ENCODE peak calls at places on chromosomes 13 and 19, in seven cellular contexts. W is HepG2, P is H1, M is SK-N-SH, E is GM12891, I is K562, L is GM12892. Q is an unnamed sample.

GRCh38 chr19:17086811-17087210 is 11.2 kb downstream of the MYO9B start:
- DNase-seq in E (no peak), W (no peak), L (no peak), I (no peak), M (no peak), P (no peak), Q (no peak)

GRCh38 chr13:97495678-97496077 is 61.7 kb downstream of the RAP2A start:
- DNase-seq in E (no peak), I (peak; percentile 1), W (peak; percentile 45), P (no peak), L (no peak), M (no peak), Q (no peak)

GRCh38 chr19:50358483-50359431 is 6.7 kb downstream of the NAPSA start:
- DNase-seq in L (peak; percentile 77), E (peak; percentile 73), W (no peak), M (peak; percentile 89), I (peak; percentile 92), P (no peak), Q (peak; percentile 48)

GRCh38 chr19:17436094-17436873 is 12.2 kb downstream of the TMEM221 start:
- DNase-seq in I (no peak), M (no peak), W (no peak), P (no peak), E (no peak), L (no peak), Q (no peak)

GRCh38 chr19:58355215-58355796 is 2.0 kb upstream of the A1BG start:
- DNase-seq in W (no peak), M (no peak), I (no peak), L (no peak), E (no peak), P (no peak), Q (no peak)

GRCh38 chr19:4371209-4371897 is 28.0 kb downstream of the MPND start:
- DNase-seq in L (no peak), I (no peak), P (no peak), E (no peak), M (no peak), W (no peak), Q (no peak)

GRCh38 chr13:71759506-71760225 is 107.3 kb downstream of the DACH1 start:
- DNase-seq in P (peak; percentile 53), I (no peak), E (no peak), M (no peak), L (no peak), W (peak; percentile 10), Q (no peak)

GRCh38 chr19:13839938-13840750 is 36.8 kb upstream of the NANOS3 start:
- DNase-seq in E (no peak), L (no peak), P (no peak), I (no peak), W (no peak), M (no peak), Q (no peak)

GRCh38 chr19:50607874-50608785 is 31.6 kb downstream of the SYT3 start:
- DNase-seq in M (peak; percentile 92), I (peak; percentile 99), P (peak; percentile 97), L (peak; percentile 62), W (peak; percentile 31), E (peak; percentile 71), Q (peak; percentile 15)

GRCh38 chr13:71149498-71150363 is 717.3 kb downstream of the DACH1 start:
- DNase-seq in L (no peak), W (no peak), E (no peak), I (no peak), M (no peak), P (no peak), Q (no peak)

GRCh38 chr19:2097330-2098327 is 914 bp downstream of the IZUMO4 start:
- DNase-seq in I (peak; percentile 15), P (no peak), M (no peak), L (peak; percentile 62), E (no peak), W (no peak), Q (no peak)

GRCh38 chr19:18650468-18651001 is 13.7 kb downstream of the KLHL26 start:
- DNase-seq in P (no peak), M (no peak), L (no peak), E (no peak), W (no peak), I (peak; percentile 27), Q (no peak)

GRCh38 chr13:91046715-91047327 is 300.7 kb upstream of the MIR17HG start:
- DNase-seq in I (no peak), P (no peak), L (no peak), W (no peak), M (no peak), E (no peak), Q (no peak)

GRCh38 chr13:65830411-65831172 is 1399.5 kb downstream of the PCDH9 start:
- DNase-seq in M (no peak), I (no peak), P (no peak), L (no peak), W (no peak), E (no peak), Q (no peak)

GRCh38 chr13:65834897-65835296 is 1395.2 kb downstream of the PCDH9 start:
- DNase-seq in E (no peak), W (no peak), I (no peak), M (no peak), L (no peak), P (no peak), Q (no peak)

GRCh38 chr13:65841156-65841555 is 1389.0 kb downstream of the PCDH9 start:
- DNase-seq in M (no peak), E (no peak), L (no peak), I (no peak), P (no peak), W (no peak), Q (no peak)

GRCh38 chr13:65836066-65836465 is 1394.1 kb downstream of the PCDH9 start:
- DNase-seq in W (no peak), M (no peak), I (no peak), L (no peak), E (no peak), P (no peak), Q (no peak)
- TF ChIP-seq TAF1 in W (no peak), M (no peak), I (no peak), L (no peak), E (no peak), P (no peak), Q (no peak)

GRCh38 chr13:69565334-69565733 is 542.3 kb upstream of the ATXN8OS start:
- DNase-seq in E (peak; percentile 4), L (no peak), I (peak; percentile 23), P (no peak), W (peak; percentile 52), M (peak; percentile 22), Q (peak; percentile 12)
- TF ChIP-seq TAF1 in E (no peak), L (no peak), I (no peak), P (no peak), W (no peak), M (no peak), Q (no peak)

GRCh38 chr19:56105090-56105701 is 15.9 kb downstream of the ZNF787 start:
- DNase-seq in I (no peak), L (no peak), W (peak; percentile 78), M (no peak), E (peak; percentile 56), P (peak; percentile 61), Q (no peak)
- TF ChIP-seq TAF1 in I (no peak), L (no peak), W (no peak), M (no peak), E (no peak), P (no peak), Q (no peak)

GRCh38 chr13:77084755-77085154 is 57.8 kb upstream of the FBXL3 start:
- DNase-seq in M (no peak), I (no peak), P (no peak), E (no peak), L (no peak), W (no peak), Q (no peak)

DNA sequence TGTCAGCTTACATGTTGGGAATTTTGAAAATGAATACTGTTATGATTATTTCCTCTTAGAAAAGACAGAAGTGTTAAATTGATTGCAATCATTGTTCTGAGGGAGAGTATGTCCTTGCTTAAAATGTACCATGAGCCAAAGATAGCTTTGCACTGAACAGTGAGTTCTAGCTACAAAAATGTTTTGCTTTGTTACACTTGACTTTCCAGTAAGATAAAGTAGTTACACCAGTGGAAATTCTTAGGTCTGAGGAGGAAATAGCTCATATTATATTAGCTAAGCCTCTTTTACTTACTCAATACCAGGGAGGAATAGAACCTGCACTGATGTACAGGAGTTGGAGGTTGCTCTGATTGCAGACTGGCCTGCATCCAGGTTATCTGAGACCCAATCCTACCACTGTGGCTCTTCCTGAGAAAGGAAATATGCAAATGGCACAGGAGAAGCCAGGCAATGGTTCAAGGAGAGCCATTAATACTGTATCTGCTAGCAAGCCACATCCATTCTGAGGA is 53.0 kb upstream of the FBXL3 start:
- DNase-seq in I (no peak), L (no peak), M (no peak), E (no peak), P (no peak), W (no peak), Q (no peak)
- TF ChIP-seq TAF1 in I (no peak), L (no peak), M (no peak), E (no peak), P (no peak), W (no peak), Q (no peak)

GRCh38 chr19:45090598-45090997 is 2.4 kb upstream of the PPP1R37 start:
- DNase-seq in M (no peak), L (no peak), W (no peak), I (no peak), E (no peak), P (no peak), Q (no peak)

GRCh38 chr19:45090034-45090433 is 2.9 kb upstream of the PPP1R37 start:
- DNase-seq in P (no peak), I (no peak), M (no peak), L (no peak), E (no peak), W (no peak), Q (no peak)

GRCh38 chr19:45086453-45086852 is 6.5 kb upstream of the PPP1R37 start:
- DNase-seq in M (no peak), L (no peak), E (no peak), I (no peak), W (no peak), P (no peak), Q (no peak)

GRCh38 chr19:45091031-45091918 is 1.7 kb upstream of the PPP1R37 start:
- DNase-seq in W (no peak), M (peak; percentile 96), P (peak; percentile 97), L (peak; percentile 89), I (peak; percentile 93), E (peak; percentile 90), Q (peak; percentile 89)

GRCh38 chr19:45087531-45087930 is 5.4 kb upstream of the PPP1R37 start:
- DNase-seq in I (no peak), L (no peak), M (no peak), E (no peak), W (no peak), P (no peak), Q (no peak)
- TF ChIP-seq TAF1 in I (no peak), L (no peak), M (no peak), E (no peak), W (no peak), P (no peak), Q (no peak)

DNA sequence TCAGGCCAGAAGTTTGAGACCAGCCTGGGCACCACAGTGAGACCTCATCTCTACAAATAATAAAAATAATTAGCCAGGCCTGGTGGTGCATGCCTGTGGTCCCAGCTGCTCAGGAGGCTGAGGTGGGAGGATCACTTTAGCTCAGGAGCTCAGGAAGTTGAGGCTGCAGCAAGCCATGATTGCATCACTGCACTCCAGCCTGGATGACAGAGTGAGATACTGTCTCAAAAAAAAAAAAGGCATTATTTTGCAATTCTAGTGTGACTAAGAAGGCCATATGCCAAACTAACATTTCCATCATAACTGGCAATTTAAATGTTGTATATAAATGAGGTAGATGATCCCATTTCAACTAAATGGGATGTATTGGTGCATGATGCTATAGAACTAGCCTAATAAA is 632.8 kb upstream of the KLF12 start:
- DNase-seq in M (no peak), W (no peak), E (no peak), L (no peak), I (no peak), P (no peak), Q (no peak)
- TF ChIP-seq TAF1 in M (no peak), W (no peak), E (no peak), L (no peak), I (no peak), P (no peak), Q (no peak)